ENCODE peak calls at places on chromosomes 4 and X, in four cellular contexts. C is vagina, N is tibial nerve, H is NB4. A is an unnamed sample.

GRCh38 chrX:71118032-71118984 is at the start of gene MED12:
- DNase-seq in C (no peak), N (peak; percentile 79), H (peak; percentile 88), A (peak; percentile 59)

GRCh38 chr4:55439023-55439422 is 43.3 kb downstream of the TMEM165 start:
- DNase-seq in N (no peak), C (no peak), H (no peak), A (no peak)

GRCh38 chrX:154603438-154604430 is 15.3 kb downstream of the CTAG1B start:
- DNase-seq in H (peak; percentile 7), C (no peak), N (no peak), A (peak; percentile 58)

GRCh38 chrX:37825225-37825842 is 22.0 kb downstream of the DYNLT3 start:
- DNase-seq in H (peak; percentile 73), N (peak; percentile 60), C (no peak), A (no peak)

GRCh38 chr4:12703076-12703475 is 781.1 kb downstream of the RAB28 start:
- DNase-seq in C (no peak), H (no peak), N (no peak), A (no peak)

GRCh38 chrX:133970021-133970550 is 15.3 kb downstream of the GPC3 start:
- DNase-seq in C (no peak), N (no peak), H (no peak), A (no peak)

GRCh38 chr4:38523524-38524448 is 140.2 kb upstream of the KLF3 start:
- DNase-seq in H (peak; percentile 21), C (no peak), N (no peak), A (no peak)

GRCh38 chrX:18887177-18887820 is 96.6 kb downstream of the PHKA2 start:
- DNase-seq in N (no peak), C (no peak), H (no peak), A (no peak)

GRCh38 chrX:119427024-119427794 is 28.1 kb downstream of the SLC25A43 start:
- DNase-seq in H (peak; percentile 87), N (no peak), C (no peak), A (no peak)

GRCh38 chrX:13828392-13828791 is 11.5 kb upstream of the GPM6B start:
- DNase-seq in H (no peak), N (no peak), C (no peak), A (no peak)

GRCh38 chr4:183392377-183392776 is 52.1 kb upstream of the CDKN2AIP start:
- DNase-seq in N (peak; percentile 8), H (peak; percentile 88), C (no peak), A (no peak)

GRCh38 chrX:74133156-74133796 is 170.7 kb upstream of the ZCCHC13 start:
- DNase-seq in H (peak; percentile 69), C (no peak), N (peak; percentile 17), A (peak; percentile 16)

GRCh38 chrX:34365482-34365881 is 233.4 kb upstream of the FAM47A start:
- DNase-seq in H (peak; percentile 14), N (peak; percentile 6), C (no peak), A (no peak)

GRCh38 chrX:87489071-87489470 is 28.5 kb upstream of the KLHL4 start:
- DNase-seq in C (no peak), H (no peak), N (no peak), A (no peak)

GRCh38 chrX:50579955-50580354 is 109.3 kb upstream of the DGKK start:
- DNase-seq in C (no peak), N (peak; percentile 7), H (peak; percentile 68), A (peak; percentile 3)

GRCh38 chrX:129779747-129780146 is at the start of gene SASH3:
- DNase-seq in N (peak; percentile 40), H (peak; percentile 90), C (no peak), A (no peak)

GRCh38 chr4:6474053-6474568 is 1.7 kb upstream of the PPP2R2C start:
- DNase-seq in N (no peak), H (peak; percentile 41), C (peak; percentile 93), A (peak; percentile 50)

GRCh38 chr4:185912779-185913178 is 100.8 kb upstream of the SORBS2 start:
- DNase-seq in H (no peak), N (no peak), C (no peak), A (no peak)

GRCh38 chr4:16032382-16032743 is 51.5 kb downstream of the PROM1 start:
- DNase-seq in N (no peak), H (no peak), C (no peak), A (no peak)

GRCh38 chr4:142818009-142818408 is 28.1 kb downstream of the INPP4B start:
- DNase-seq in H (no peak), C (no peak), N (no peak), A (no peak)

GRCh38 chrX:34560180-34560579 is 96.9 kb downstream of the TMEM47 start:
- DNase-seq in N (no peak), H (no peak), C (no peak), A (no peak)

GRCh38 chr4:113052379-113052951 is 3.0 kb downstream of the ANK2 start:
- DNase-seq in N (no peak), H (peak; percentile 53), C (no peak), A (peak; percentile 26)

GRCh38 chr4:154364012-154364863 is 127.4 kb downstream of the DCHS2 start:
- DNase-seq in C (no peak), N (peak; percentile 8), H (no peak), A (no peak)

GRCh38 chrX:107659768-107660167 is 31.5 kb downstream of the PRPS1 start:
- DNase-seq in C (no peak), N (peak; percentile 43), H (peak; percentile 57), A (no peak)

GRCh38 chrX:35149517-35149916 is 206.9 kb downstream of the FAM47B start:
- DNase-seq in N (no peak), H (no peak), C (no peak), A (no peak)

GRCh38 chr4:29311231-29311630 is 1408.9 kb upstream of the PCDH7 start:
- DNase-seq in H (no peak), C (no peak), N (no peak), A (no peak)

GRCh38 chr4:184648220-184649025 is 824 bp downstream of the CASP3 start:
- DNase-seq in C (no peak), N (peak; percentile 37), H (peak; percentile 65), A (no peak)
- TF ChIP-seq POLR2A in C (no peak), N (no peak), H (no peak), A (peak; percentile 7)

GRCh38 chrX:40268126-40268525 is 170.4 kb upstream of the BCOR start:
- DNase-seq in C (no peak), H (no peak), N (no peak), A (no peak)

GRCh38 chrX:40267334-40268118 is 169.8 kb upstream of the BCOR start:
- DNase-seq in N (peak; percentile 24), H (peak; percentile 92), C (no peak), A (no peak)

GRCh38 chrX:40261955-40262596 is 164.3 kb upstream of the BCOR start:
- DNase-seq in C (no peak), H (no peak), N (no peak), A (no peak)

GRCh38 chrX:40262641-40263560 is 165.1 kb upstream of the BCOR start:
- DNase-seq in N (no peak), C (no peak), H (no peak), A (peak; percentile 30)

GRCh38 chrX:40266490-40267333 is 169.0 kb upstream of the BCOR start:
- DNase-seq in N (peak; percentile 29), H (peak; percentile 82), C (no peak), A (peak; percentile 30)
- TF ChIP-seq POLR2A in N (no peak), H (no peak), C (no peak), A (no peak)

GRCh38 chrX:147781844-147782243 is 129.9 kb upstream of the FMR1 start:
- DNase-seq in N (no peak), C (no peak), H (no peak), A (no peak)

GRCh38 chrX:147776988-147777387 is 134.7 kb upstream of the FMR1 start:
- DNase-seq in H (no peak), C (no peak), N (no peak), A (no peak)

DNA sequence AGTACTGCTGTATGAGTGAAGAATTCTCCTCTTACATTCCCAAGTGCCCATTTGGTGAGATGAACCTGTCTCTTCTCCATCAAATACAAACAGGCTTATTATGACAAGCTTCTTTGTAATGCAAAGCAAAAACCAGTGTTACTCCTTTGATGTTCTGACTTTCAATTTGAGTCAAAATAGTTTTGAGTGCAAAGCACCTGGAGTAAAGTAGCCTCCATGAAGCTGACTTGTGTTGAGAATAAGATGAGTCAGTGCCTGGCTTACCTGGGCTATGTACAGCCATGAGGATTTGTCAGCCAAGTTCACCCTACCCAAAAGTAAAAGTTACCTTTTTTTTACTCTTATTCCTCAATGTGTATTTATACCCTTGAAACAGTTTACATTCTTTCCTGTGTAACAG is 132.5 kb upstream of the FMR1 start:
- DNase-seq in N (no peak), H (no peak), C (no peak), A (no peak)
- TF ChIP-seq POLR2A in N (no peak), H (no peak), C (no peak), A (no peak)

GRCh38 chr4:76697129-76697803 is 200.7 kb downstream of the SOWAHB start:
- DNase-seq in N (no peak), H (no peak), C (no peak), A (no peak)
- TF ChIP-seq POLR2A in N (no peak), H (no peak), C (no peak), A (no peak)

GRCh38 chr4:189367832-189368231 is 572.8 kb upstream of the FRG1 start:
- DNase-seq in C (no peak), H (no peak), N (no peak), A (no peak)

GRCh38 chr4:189362364-189362763 is 578.3 kb upstream of the FRG1 start:
- DNase-seq in C (no peak), H (no peak), N (no peak), A (no peak)

DNA sequence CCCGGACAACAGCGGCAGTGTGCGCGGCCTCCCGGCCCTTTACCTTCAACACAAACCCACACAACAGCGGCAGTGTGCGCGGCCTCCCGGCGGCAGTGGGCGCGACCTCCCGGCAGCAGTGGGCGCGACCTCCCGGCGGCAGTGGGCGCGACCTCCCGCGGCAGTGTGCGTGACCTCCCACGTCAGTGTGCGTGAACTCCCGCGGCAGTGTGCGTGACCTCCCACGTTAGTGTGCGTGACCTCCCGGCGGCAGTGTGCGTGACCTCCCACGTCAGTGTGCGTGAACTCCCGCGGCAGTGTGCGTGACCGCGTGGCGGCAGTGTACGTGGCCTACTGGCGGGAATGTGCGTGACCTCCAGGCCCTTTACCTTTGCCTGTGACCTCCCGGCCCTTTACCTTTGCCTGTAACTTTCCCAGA is 576.6 kb upstream of the FRG1 start:
- DNase-seq in H (no peak), N (no peak), C (no peak), A (no peak)
- TF ChIP-seq POLR2A in H (no peak), N (no peak), C (no peak), A (no peak)

GRCh38 chr4:4541040-4541631 is 712 bp downstream of the STX18 start:
- DNase-seq in N (no peak), C (no peak), H (peak; percentile 74), A (no peak)

GRCh38 chr4:4542824-4543485 is 1.1 kb upstream of the STX18 start:
- DNase-seq in C (no peak), N (no peak), H (no peak), A (no peak)

GRCh38 chr4:4541661-4542570 is at the start of gene STX18:
- DNase-seq in C (no peak), H (peak; percentile 95), N (peak; percentile 71), A (peak; percentile 47)
- TF ChIP-seq POLR2A in C (peak; percentile 15), H (peak; percentile 55), N (peak; percentile 50), A (peak; percentile 81)

GRCh38 chr4:80074059-80074458 is 1.0 kb upstream of the ANTXR2 start:
- DNase-seq in H (no peak), N (no peak), C (no peak), A (no peak)

GRCh38 chr4:80073362-80074008 is 456 bp upstream of the ANTXR2 start:
- DNase-seq in H (no peak), N (no peak), C (no peak), A (no peak)

GRCh38 chr4:80070880-80071620 is 2.0 kb downstream of the ANTXR2 start:
- DNase-seq in C (no peak), N (no peak), H (no peak), A (no peak)

GRCh38 chr4:80071643-80072606 is 1.1 kb downstream of the ANTXR2 start:
- DNase-seq in H (peak; percentile 88), N (peak; percentile 39), C (no peak), A (peak; percentile 4)

GRCh38 chr4:80072607-80073361 is at the start of gene ANTXR2:
- DNase-seq in N (peak; percentile 80), C (no peak), H (peak; percentile 94), A (peak; percentile 59)
- TF ChIP-seq POLR2A in N (peak; percentile 68), C (peak; percentile 34), H (peak; percentile 18), A (peak; percentile 77)

A was measured in H54.